ENCODE peak calls at places on chromosome 21, in four cellular contexts. G is amniotic stem cell, T is T-cell, P is aorta. H is an unnamed sample.

GRCh38 chr21:32770514-32771133 is 931 bp downstream of the PAXBP1 start:
- DNase-seq in G (no peak), T (no peak), P (no peak), H (peak; percentile 28)

GRCh38 chr21:37073417-37074194 is 552 bp downstream of the TTC3 start:
- DNase-seq in G (no peak), T (peak; percentile 73), P (peak; percentile 88), H (peak; percentile 65)

GRCh38 chr21:21238882-21239400 is 240.7 kb downstream of the NCAM2 start:
- DNase-seq in G (no peak), T (no peak), P (no peak), H (no peak)

GRCh38 chr21:42317826-42318746 is 2.9 kb upstream of the TFF3 start:
- DNase-seq in G (no peak), T (no peak), P (no peak), H (no peak)

GRCh38 chr21:43016728-43017127 is 42.4 kb downstream of the PKNOX1 start:
- DNase-seq in G (no peak), T (no peak), P (no peak), H (no peak)

GRCh38 chr21:42195378-42196031 is 23.4 kb upstream of the ABCG1 start:
- DNase-seq in G (no peak), T (no peak), P (no peak), H (no peak)

GRCh38 chr21:37412603-37413360 is 46.2 kb downstream of the DYRK1A start:
- DNase-seq in G (peak; percentile 29), T (no peak), P (no peak), H (no peak)

GRCh38 chr21:16307256-16307655 is 577.5 kb downstream of the USP25 start:
- DNase-seq in G (no peak), T (no peak), P (no peak), H (no peak)

GRCh38 chr21:27586986-27587385 is 620.1 kb upstream of the ADAMTS5 start:
- DNase-seq in G (no peak), T (no peak), P (no peak), H (no peak)

GRCh38 chr21:34737115-34737514 is 68.3 kb downstream of the CLIC6 start:
- DNase-seq in G (no peak), T (no peak), P (no peak), H (no peak)

GRCh38 chr21:32328595-32328994 is 29.9 kb downstream of the MRAP start:
- DNase-seq in G (no peak), T (no peak), P (no peak), H (no peak)

GRCh38 chr21:34839070-34839820 is 170.5 kb downstream of the CLIC6 start:
- DNase-seq in G (no peak), T (no peak), P (no peak), H (no peak)

GRCh38 chr21:44013380-44014088 is 1.4 kb downstream of the TRAPPC10 start:
- DNase-seq in G (no peak), T (peak; percentile 31), P (no peak), H (no peak)

GRCh38 chr21:26709090-26709489 is 136.0 kb upstream of the CYYR1 start:
- DNase-seq in G (no peak), T (no peak), P (no peak), H (no peak)

GRCh38 chr21:33293811-33294216 is 27.6 kb downstream of the IL10RB start:
- DNase-seq in G (no peak), T (peak; percentile 26), P (no peak), H (no peak)

GRCh38 chr21:32348604-32349332 is 44.0 kb downstream of the URB1 start:
- DNase-seq in G (no peak), T (no peak), P (no peak), H (no peak)

GRCh38 chr21:38995071-38995669 is 188.1 kb downstream of the PSMG1 start:
- DNase-seq in G (no peak), T (no peak), P (no peak), H (no peak)

GRCh38 chr21:40043866-40044265 is 176.6 kb downstream of the PCP4 start:
- DNase-seq in G (no peak), T (no peak), P (no peak), H (no peak)

GRCh38 chr21:45827881-45828579 is 153.5 kb upstream of the COL6A1 start:
- DNase-seq in G (no peak), T (no peak), P (no peak), H (no peak)

GRCh38 chr21:9735421-9735961 is 785.9 kb upstream of the TPTE start:
- DNase-seq in G (no peak), T (no peak), P (peak; percentile 81), H (no peak)

GRCh38 chr21:38380391-38381137 is 117.7 kb downstream of the ERG start:
- DNase-seq in G (no peak), T (no peak), P (no peak), H (no peak)

GRCh38 chr21:46171996-46172862 is 12.0 kb downstream of the SPATC1L start:
- DNase-seq in G (no peak), T (no peak), P (peak; percentile 57), H (no peak)

GRCh38 chr21:38989745-38990423 is 184.2 kb downstream of the ETS2 start:
- DNase-seq in G (peak; percentile 23), T (no peak), P (no peak), H (no peak)